ENCODE peak calls at places on chromosomes 3 and 15, in ten cellular contexts. N, L, W, U, Z, E, B, D, Q and M are unnamed samples.

GRCh38 chr3:46427929-46428833 is 21.1 kb downstream of the CCRL2 start:
- DNase-seq in N (no peak), L (no peak), W (no peak), U (peak; percentile 57), Z (no peak), E (no peak), B (no peak), D (peak; percentile 29), Q (no peak), M (no peak)

GRCh38 chr15:74433592-74434259 is at the start of gene SEMA7A:
- DNase-seq in N (peak; percentile 78), L (peak; percentile 96), W (peak; percentile 84), U (peak; percentile 96), Z (peak; percentile 64), E (peak; percentile 83), B (peak; percentile 80), D (peak; percentile 79), Q (peak; percentile 85), M (peak; percentile 52)

GRCh38 chr3:11155341-11156025 is 1.2 kb downstream of the HRH1 start:
- DNase-seq in N (peak; percentile 8), L (peak; percentile 75), W (no peak), U (peak; percentile 65), Z (no peak), E (no peak), B (peak; percentile 29), D (peak; percentile 55), Q (peak; percentile 83), M (peak; percentile 81)

GRCh38 chr3:33645060-33645841 is 72.8 kb downstream of the CLASP2 start:
- DNase-seq in N (no peak), L (no peak), W (no peak), U (peak; percentile 63), Z (peak; percentile 14), E (peak; percentile 13), B (no peak), D (no peak), Q (no peak), M (peak; percentile 38)

GRCh38 chr3:154095832-154096421 is 25.3 kb upstream of the ARHGEF26 start:
- DNase-seq in N (no peak), L (peak; percentile 18), W (no peak), U (peak; percentile 49), Z (peak; percentile 3), E (no peak), B (no peak), D (no peak), Q (no peak), M (peak; percentile 29)

GRCh38 chr3:86990171-86990733 is 697 bp downstream of the VGLL3 start:
- DNase-seq in N (no peak), L (no peak), W (no peak), U (no peak), Z (peak; percentile 4), E (no peak), B (no peak), D (no peak), Q (peak; percentile 45), M (no peak)

GRCh38 chr3:186772886-186773417 is 10.4 kb upstream of the EIF4A2 start:
- DNase-seq in N (peak; percentile 50), L (peak; percentile 73), W (peak; percentile 85), U (peak; percentile 94), Z (no peak), E (peak; percentile 65), B (no peak), D (peak; percentile 57), Q (peak; percentile 33), M (no peak)

GRCh38 chr15:76674883-76675282 is 230.3 kb downstream of the SCAPER start:
- DNase-seq in N (no peak), L (no peak), W (no peak), U (no peak), Z (no peak), E (no peak), B (no peak), D (no peak), Q (no peak), M (peak; percentile 25)

GRCh38 chr3:153103406-153103945 is 58.5 kb upstream of the RAP2B start:
- DNase-seq in N (no peak), L (no peak), W (no peak), U (no peak), Z (no peak), E (no peak), B (no peak), D (no peak), Q (no peak), M (no peak)